ENCODE peak calls at places on chromosome 6, in six cellular contexts. N is stimulated activated CD4-positive, alpha-beta T cell treated with anti-CD3 and anti-CD28 coated beads, TNF-alpha, amount 100 ng/mL, for 4 hours; P is activated naive CD4-positive, alpha-beta T cell; E is GM04504; B is HFF-Myc; V is Daoy. L is an unnamed sample.

GRCh38 chr6:33235221-33235634 is 26.9 kb downstream of the RING1 start:
- DNase-seq in V (no peak), E (no peak), B (no peak), N (no peak), P (no peak), L (peak)

GRCh38 chr6:50591135-50591534 is 122.2 kb upstream of the TFAP2D start:
- DNase-seq in V (no peak), N (no peak), P (no peak), B (no peak), E (no peak), L (no peak)

GRCh38 chr6:158437571-158437970 is 122.3 kb upstream of the TMEM181 start:
- DNase-seq in E (no peak), V (no peak), N (no peak), P (no peak), B (no peak), L (no peak)

GRCh38 chr6:137351890-137352289 is 132.7 kb upstream of the IFNGR1 start:
- DNase-seq in P (no peak), N (no peak), B (no peak), E (no peak), V (no peak), L (no peak)

GRCh38 chr6:1575213-1576041 is 34.3 kb upstream of the FOXC1 start:
- DNase-seq in B (no peak), V (peak), P (no peak), E (no peak), N (no peak), L (no peak)

GRCh38 chr6:154766288-154766687 is 33.1 kb downstream of the SCAF8 start:
- DNase-seq in V (no peak), E (peak), N (no peak), B (no peak), P (no peak), L (no peak)

GRCh38 chr6:35061651-35062410 is 79.3 kb downstream of the TCP11 start:
- DNase-seq in P (no peak), B (no peak), V (no peak), N (no peak), E (no peak), L (no peak)

GRCh38 chr6:34115396-34116314 is 30.2 kb downstream of the GRM4 start:
- DNase-seq in P (no peak), B (no peak), E (no peak), V (peak), N (no peak), L (no peak)

GRCh38 chr6:36577298-36577697 is 16.9 kb upstream of the SRSF3 start:
- DNase-seq in N (no peak), B (no peak), P (no peak), E (peak), V (peak), L (no peak)

GRCh38 chr6:15444081-15444731 is 198.3 kb downstream of the JARID2 start:
- DNase-seq in N (no peak), V (no peak), P (no peak), E (no peak), B (no peak), L (no peak)

GRCh38 chr6:106098383-106099234 is 12.5 kb downstream of the PRDM1 start:
- DNase-seq in N (peak), P (peak), B (no peak), V (peak), E (no peak), L (no peak)

GRCh38 chr6:20126789-20127653 is 85.2 kb downstream of the MBOAT1 start:
- DNase-seq in B (peak), E (peak), P (peak), N (peak), V (peak), L (peak)

GRCh38 chr6:117346142-117346930 is 79.4 kb downstream of the ROS1 start:
- DNase-seq in V (no peak), P (no peak), B (no peak), N (no peak), E (peak), L (no peak)

GRCh38 chr6:156883497-156884252 is 106.5 kb downstream of the ARID1B start:
- DNase-seq in V (no peak), E (no peak), N (no peak), B (no peak), P (no peak), L (no peak)

GRCh38 chr6:150409576-150410066 is 40.8 kb downstream of the IYD start:
- DNase-seq in E (no peak), N (no peak), P (no peak), B (no peak), V (peak), L (peak)

GRCh38 chr6:42431356-42431755 is 20.4 kb downstream of the TRERF1 start:
- DNase-seq in V (no peak), B (no peak), N (no peak), P (no peak), E (no peak), L (no peak)

GRCh38 chr6:108588586-108588985 is 27.9 kb downstream of the FOXO3 start:
- DNase-seq in V (peak), E (no peak), N (no peak), P (no peak), B (no peak), L (no peak)

GRCh38 chr6:13788820-13789219 is 25.5 kb downstream of the MCUR1 start:
- DNase-seq in P (no peak), B (no peak), E (no peak), V (no peak), N (no peak), L (no peak)

GRCh38 chr6:30781697-30782424 is 37.5 kb upstream of the IER3 start:
- DNase-seq in B (peak), P (no peak), V (peak), N (no peak), E (peak), L (peak)

GRCh38 chr6:56708810-56709597 is 66.3 kb upstream of the DST start:
- DNase-seq in E (peak), B (no peak), N (no peak), V (peak), P (no peak), L (peak)

GRCh38 chr6:26473758-26474438 is 16.1 kb downstream of the BTN2A1 start:
- DNase-seq in B (peak), N (peak), V (peak), P (peak), E (peak), L (no peak)

GRCh38 chr6:138601128-138601527 is 101.8 kb upstream of the NHSL1 start:
- DNase-seq in N (no peak), B (no peak), V (no peak), P (no peak), E (no peak), L (no peak)

GRCh38 chr6:25298508-25298834 is 19.3 kb downstream of the CARMIL1 start:
- DNase-seq in P (no peak), E (no peak), N (no peak), V (no peak), B (no peak), L (no peak)

GRCh38 chr6:14066782-14067406 is 50.7 kb upstream of the CD83 start:
- DNase-seq in V (peak), E (peak), N (no peak), B (peak), P (no peak), L (peak)

GRCh38 chr6:165846123-165846966 is 183.3 kb upstream of the PDE10A start:
- DNase-seq in B (no peak), V (peak), E (no peak), N (no peak), P (no peak), L (no peak)

GRCh38 chr6:148044261-148044731 is 298.3 kb upstream of the SASH1 start:
- DNase-seq in P (no peak), B (peak), E (no peak), N (no peak), V (peak), L (no peak)

GRCh38 chr6:788058-788457 is 95.1 kb upstream of the EXOC2 start:
- DNase-seq in V (no peak), N (no peak), P (no peak), B (no peak), E (no peak), L (no peak)

GRCh38 chr6:2378046-2378657 is 132.7 kb upstream of the GMDS start:
- DNase-seq in N (no peak), V (no peak), B (no peak), E (no peak), P (no peak), L (peak)